ENCODE peak calls at places on chromosomes 2 and 18, in eight cellular contexts. T is heart right ventricle; Y is activated CD4-positive, alpha-beta T cell treated with anti-CD3 and anti-CD28 coated beads, Interleukin-2, amount 50 U/mL, for 24 hours; I is adrenal gland; H is AG08395; V is CMK; B is NCI-H510A treated with DMSO at 0.1 percent for 48 hours; R is NCI-H1417. Q is an unnamed sample.

GRCh38 chr2:191811807-191812602 is 34.9 kb downstream of the CAVIN2 start:
- DNase-seq in T (peak; percentile 36), Y (peak; percentile 13), I (peak; percentile 50), H (peak; percentile 73), V (peak; percentile 31), B (peak; percentile 79), R (peak; percentile 65), Q (peak; percentile 20)

GRCh38 chr18:76528477-76529432 is 33.7 kb upstream of the ZNF516 start:
- DNase-seq in T (no peak), Y (no peak), I (peak; percentile 65), H (peak; percentile 48), V (no peak), B (peak; percentile 92), R (peak; percentile 72), Q (peak; percentile 28)

GRCh38 chr18:59272221-59272888 is 899 bp downstream of the RAX start:
- DNase-seq in T (no peak), Y (no peak), I (no peak), H (no peak), V (no peak), B (no peak), R (no peak), Q (peak; percentile 14)

GRCh38 chr2:85722519-85722918 is 28.4 kb downstream of the GNLY start:
- DNase-seq in T (no peak), Y (no peak), I (no peak), H (no peak), V (no peak), B (no peak), R (no peak), Q (no peak)

GRCh38 chr2:218959761-218960195 is 312 bp downstream of the CDK5R2 start:
- DNase-seq in T (no peak), Y (no peak), I (no peak), H (no peak), V (no peak), B (no peak), R (no peak), Q (no peak)

GRCh38 chr2:14344355-14344754 is 288.2 kb upstream of the LRATD1 start:
- DNase-seq in T (no peak), Y (no peak), I (no peak), H (no peak), V (no peak), B (no peak), R (no peak), Q (no peak)

GRCh38 chr2:98478861-98479770 is 34.5 kb downstream of the INPP4A start:
- DNase-seq in T (no peak), Y (no peak), I (no peak), H (no peak), V (no peak), B (no peak), R (no peak), Q (no peak)

GRCh38 chr2:219228026-219228744 is 1.3 kb downstream of the ATG9A start:
- DNase-seq in T (no peak), Y (no peak), I (no peak), H (peak; percentile 13), V (no peak), B (no peak), R (no peak), Q (peak; percentile 37)

GRCh38 chr18:56085561-56085960 is 497.6 kb upstream of the TCF4 start:
- DNase-seq in T (no peak), Y (no peak), I (no peak), H (peak; percentile 82), V (no peak), B (no peak), R (no peak), Q (no peak)

GRCh38 chr18:966095-967036 is 61.7 kb downstream of the ADCYAP1 start:
- DNase-seq in T (no peak), Y (no peak), I (no peak), H (no peak), V (peak; percentile 34), B (no peak), R (no peak), Q (no peak)

GRCh38 chr2:190599073-190599472 is 49.8 kb upstream of the NAB1 start:
- DNase-seq in T (no peak), Y (no peak), I (no peak), H (no peak), V (no peak), B (no peak), R (no peak), Q (no peak)

GRCh38 chr2:235911633-235912032 is 256.6 kb downstream of the GBX2 start:
- DNase-seq in T (no peak), Y (no peak), I (no peak), H (no peak), V (no peak), B (no peak), R (no peak), Q (no peak)

GRCh38 chr2:217889656-217890055 is 113.1 kb downstream of the TNS1 start:
- DNase-seq in T (no peak), Y (no peak), I (no peak), H (no peak), V (no peak), B (no peak), R (no peak), Q (no peak)

GRCh38 chr2:166314022-166314759 is 61.6 kb downstream of the SCN9A start:
- DNase-seq in T (no peak), Y (no peak), I (no peak), H (peak; percentile 19), V (no peak), B (no peak), R (no peak), Q (peak; percentile 12)

GRCh38 chr2:120901213-120901612 is 165.5 kb downstream of the GLI2 start:
- DNase-seq in T (no peak), Y (no peak), I (peak; percentile 42), H (no peak), V (no peak), B (no peak), R (no peak), Q (no peak)

GRCh38 chr18:13558132-13558531 is 168.2 kb downstream of the FAM210A start:
- DNase-seq in T (peak; percentile 41), Y (no peak), I (no peak), H (peak; percentile 64), V (peak; percentile 8), B (no peak), R (peak; percentile 35), Q (peak; percentile 20)

GRCh38 chr2:190320696-190321095 is 1.1 kb upstream of the HIBCH start:
- DNase-seq in T (no peak), Y (no peak), I (no peak), H (no peak), V (no peak), B (no peak), R (no peak), Q (no peak)

GRCh38 chr2:74507926-74508520 is 528 bp upstream of the PCGF1 start:
- DNase-seq in T (peak; percentile 30), Y (no peak), I (no peak), H (peak; percentile 77), V (no peak), B (no peak), R (no peak), Q (no peak)

GRCh38 chr2:95310651-95311050 is 13.5 kb downstream of the KCNIP3 start:
- DNase-seq in T (no peak), Y (no peak), I (no peak), H (no peak), V (no peak), B (no peak), R (no peak), Q (no peak)

GRCh38 chr2:152506843-152507242 is 171.9 kb downstream of the FMNL2 start:
- DNase-seq in T (no peak), Y (no peak), I (no peak), H (no peak), V (no peak), B (no peak), R (no peak), Q (no peak)

GRCh38 chr2:16015903-16016265 is 75.5 kb downstream of the MYCN start:
- DNase-seq in T (no peak), Y (no peak), I (no peak), H (no peak), V (no peak), B (no peak), R (no peak), Q (no peak)

GRCh38 chr2:38074775-38075435 is 1.0 kb downstream of the CYP1B1 start:
- DNase-seq in T (peak; percentile 42), Y (no peak), I (peak; percentile 32), H (no peak), V (no peak), B (no peak), R (no peak), Q (peak; percentile 37)

GRCh38 chr2:44543773-44544725 is 182.3 kb downstream of the CAMKMT start:
- DNase-seq in T (no peak), Y (no peak), I (no peak), H (no peak), V (no peak), B (no peak), R (peak; percentile 81), Q (no peak)

GRCh38 chr2:28390857-28391563 is 1.6 kb upstream of the FOSL2 start:
- DNase-seq in T (peak; percentile 89), Y (no peak), I (peak; percentile 92), H (peak; percentile 63), V (no peak), B (peak; percentile 52), R (peak; percentile 85), Q (peak; percentile 75)

GRCh38 chr18:27599202-27599829 is 414.2 kb upstream of the CHST9 start:
- DNase-seq in T (no peak), Y (no peak), I (peak; percentile 29), H (peak; percentile 52), V (peak; percentile 20), B (peak; percentile 90), R (peak; percentile 54), Q (peak; percentile 2)

GRCh38 chr18:75211721-75212625 is 1.4 kb downstream of the TSHZ1 start:
- DNase-seq in T (peak; percentile 57), Y (peak; percentile 23), I (peak; percentile 55), H (no peak), V (no peak), B (peak; percentile 59), R (peak; percentile 81), Q (peak; percentile 22)

GRCh38 chr2:204072443-204073324 is 136.1 kb downstream of the ICOS start:
- DNase-seq in T (no peak), Y (peak; percentile 68), I (peak; percentile 23), H (peak; percentile 25), V (peak; percentile 24), B (no peak), R (peak; percentile 6), Q (no peak)

Q was measured in hepatic stellate cell.